ENCODE peak calls at places on chromosomes 16 and 17, in seven cellular contexts. M is nephron progenitor cell, H is mucosa of descending colon, N is cardiac muscle cell, F is H9, L is gastrocnemius medialis, A is thoracic aorta. W is an unnamed sample.
A peak's percentile ranks its signal among the peaks of the same experiment; 100 is the strongest.

GRCh38 chr17:39063681-39064069 is 87.8 kb downstream of the PLXDC1 start:
- DNase-seq in M (no peak), H (no peak), N (no peak), F (no peak), L (no peak), A (no peak), W (no peak)

GRCh38 chr16:73170587-73170986 is 122.7 kb upstream of the ZFHX3 start:
- DNase-seq in M (no peak), H (no peak), N (no peak), F (no peak), L (no peak), A (no peak), W (no peak)

GRCh38 chr16:83270640-83271039 is 537.1 kb upstream of the HSBP1 start:
- DNase-seq in M (no peak), H (no peak), N (no peak), F (no peak), L (no peak), A (no peak), W (no peak)

GRCh38 chr16:1154887-1155331 is 2.0 kb downstream of the CACNA1H start:
- DNase-seq in M (no peak), H (no peak), N (no peak), F (no peak), L (no peak), A (no peak), W (no peak)

GRCh38 chr17:15777717-15778116 is 45.6 kb downstream of the TBC1D26 start:
- DNase-seq in M (no peak), H (no peak), N (no peak), F (no peak), L (no peak), A (no peak), W (no peak)

GRCh38 chr17:37092041-37092440 is 143.3 kb downstream of the AATF start:
- DNase-seq in M (no peak), H (no peak), N (no peak), F (no peak), L (no peak), A (no peak), W (no peak)

GRCh38 chr16:89026121-89026612 is 49.2 kb upstream of the CBFA2T3 start:
- DNase-seq in M (no peak), H (no peak), N (no peak), F (no peak), L (no peak), A (no peak), W (no peak)

GRCh38 chr16:62408760-62409159 is 372.5 kb upstream of the CDH8 start:
- DNase-seq in M (peak; percentile 13), H (peak; percentile 41), N (peak; percentile 43), F (peak; percentile 86), L (no peak), A (no peak), W (no peak)

GRCh38 chr16:67326472-67327309 is at the start of the genes KCTD19 and LRRC36:
- DNase-seq in M (peak; percentile 96), H (peak; percentile 75), N (peak; percentile 90), F (peak; percentile 97), L (no peak), A (no peak), W (peak; percentile 94)
- TF ChIP-seq CTCF in M (peak; percentile 33), H (peak; percentile 26), N (peak; percentile 38), F (peak; percentile 79), L (peak; percentile 48), A (no peak), W (peak; percentile 78)

GRCh38 chr16:23378921-23379320 is 74.1 kb downstream of the COG7 start:
- DNase-seq in M (no peak), H (no peak), N (no peak), F (no peak), L (no peak), A (no peak), W (no peak)
- TF ChIP-seq CTCF in M (no peak), H (no peak), N (no peak), F (no peak), L (no peak), A (no peak), W (no peak)

DNA sequence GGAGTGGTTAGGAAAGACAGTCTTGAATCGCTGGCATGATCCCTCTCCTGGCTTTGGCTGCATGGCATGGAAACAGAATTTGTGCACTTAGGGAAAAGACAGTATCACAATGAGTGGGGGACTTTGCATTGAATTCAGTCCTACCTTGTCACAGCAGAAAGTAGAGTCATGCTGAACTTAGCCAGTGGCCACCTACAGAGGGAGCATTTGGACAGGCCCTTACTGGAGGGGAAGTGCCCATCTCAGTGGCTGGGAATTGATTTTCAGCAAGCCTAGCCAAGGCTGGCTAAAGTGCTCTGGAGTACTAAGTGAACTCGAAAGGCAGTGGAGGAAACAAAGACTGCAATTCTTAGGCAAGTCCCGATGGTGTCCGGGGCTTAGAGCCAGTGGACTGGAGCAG is 364.3 kb upstream of the TOM1L1 start:
- DNase-seq in M (no peak), H (no peak), N (no peak), F (peak; percentile 40), L (no peak), A (no peak), W (no peak)
- TF ChIP-seq CTCF in M (no peak), H (no peak), N (no peak), F (peak; percentile 34), L (no peak), A (no peak), W (no peak)

GRCh38 chr17:66724581-66725341 is 110.2 kb upstream of the CACNG5 start:
- DNase-seq in M (no peak), H (no peak), N (no peak), F (peak; percentile 24), L (no peak), A (no peak), W (no peak)

GRCh38 chr17:66717680-66718079 is 117.2 kb upstream of the CACNG5 start:
- DNase-seq in M (no peak), H (no peak), N (no peak), F (peak; percentile 48), L (no peak), A (no peak), W (no peak)

GRCh38 chr17:66716236-66717026 is 118.5 kb upstream of the CACNG5 start:
- DNase-seq in M (peak; percentile 22), H (no peak), N (no peak), F (peak; percentile 36), L (no peak), A (no peak), W (no peak)

GRCh38 chr17:66720027-66720426 is 114.9 kb upstream of the CACNG5 start:
- DNase-seq in M (no peak), H (no peak), N (no peak), F (peak; percentile 30), L (no peak), A (no peak), W (no peak)

GRCh38 chr17:66720567-66720966 is 114.3 kb upstream of the CACNG5 start:
- DNase-seq in M (no peak), H (no peak), N (no peak), F (no peak), L (no peak), A (no peak), W (no peak)
- TF ChIP-seq CTCF in M (no peak), H (no peak), N (no peak), F (no peak), L (no peak), A (no peak), W (no peak)

GRCh38 chr16:12871784-12872183 is 29.6 kb upstream of the SHISA9 start:
- DNase-seq in M (no peak), H (no peak), N (no peak), F (no peak), L (no peak), A (no peak), W (no peak)

GRCh38 chr16:12868788-12869187 is 32.6 kb upstream of the SHISA9 start:
- DNase-seq in M (no peak), H (no peak), N (no peak), F (no peak), L (no peak), A (no peak), W (no peak)

GRCh38 chr16:12866981-12867551 is 34.3 kb upstream of the SHISA9 start:
- DNase-seq in M (no peak), H (no peak), N (no peak), F (no peak), L (no peak), A (no peak), W (no peak)

GRCh38 chr16:12868169-12868568 is 33.2 kb upstream of the SHISA9 start:
- DNase-seq in M (no peak), H (no peak), N (no peak), F (no peak), L (no peak), A (no peak), W (no peak)

GRCh38 chr16:12869681-12870427 is 31.5 kb upstream of the SHISA9 start:
- DNase-seq in M (no peak), H (no peak), N (no peak), F (no peak), L (no peak), A (no peak), W (no peak)
- TF ChIP-seq CTCF in M (no peak), H (no peak), N (no peak), F (no peak), L (no peak), A (no peak), W (no peak)

GRCh38 chr17:5669191-5669590 is 84.9 kb upstream of the NLRP1 start:
- DNase-seq in M (no peak), H (no peak), N (no peak), F (no peak), L (no peak), A (no peak), W (no peak)

GRCh38 chr17:5668557-5669138 is 84.3 kb upstream of the NLRP1 start:
- DNase-seq in M (no peak), H (no peak), N (no peak), F (no peak), L (no peak), A (no peak), W (no peak)

GRCh38 chr17:5672141-5672540 is 87.8 kb upstream of the NLRP1 start:
- DNase-seq in M (no peak), H (no peak), N (no peak), F (no peak), L (no peak), A (no peak), W (no peak)

GRCh38 chr17:5665164-5665563 is 80.9 kb upstream of the NLRP1 start:
- DNase-seq in M (no peak), H (no peak), N (peak; percentile 19), F (no peak), L (no peak), A (no peak), W (no peak)

DNA sequence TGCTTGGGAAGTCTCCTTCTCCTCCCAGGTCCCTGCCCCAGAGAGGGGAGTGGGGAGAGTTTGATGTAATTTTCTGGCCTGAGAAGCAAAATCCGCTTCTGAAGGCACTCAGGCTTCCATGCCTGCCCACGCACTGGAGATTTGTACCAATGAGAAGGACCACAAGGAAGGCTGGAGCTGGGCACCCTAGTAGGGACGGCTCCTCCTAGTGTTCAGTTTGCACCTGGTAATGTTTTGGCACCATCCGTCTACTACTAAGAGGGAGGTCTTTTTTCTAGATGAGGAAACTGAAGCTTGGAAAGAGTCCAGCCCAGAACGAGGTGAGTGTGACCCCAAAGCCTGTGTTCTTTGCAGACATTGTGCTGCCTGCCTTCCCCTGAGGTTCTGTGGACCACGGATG is 83.6 kb upstream of the NLRP1 start:
- DNase-seq in M (no peak), H (no peak), N (no peak), F (peak; percentile 61), L (no peak), A (no peak), W (no peak)
- TF ChIP-seq CTCF in M (no peak), H (no peak), N (no peak), F (peak; percentile 59), L (no peak), A (no peak), W (peak; percentile 19)